ENCODE peak calls at places on chromosomes 3 and 15, in ten cellular contexts. One of them, this sample, is unnamed.

GRCh38 chr3:71495708-71496472 is 87.6 kb downstream of the FOXP1 start:
- DNase-seq in HS-5: peak
- DNase-seq in HFFc6: peak
- DNase-seq in upper lobe of right lung: no peak
- DNase-seq in CD8-positive, alpha-beta memory T cell: no peak
- DNase-seq in CD8-positive, alpha-beta T cell: no peak
- DNase-seq in foreskin fibroblast: peak
- DNase-seq in activated naive CD4-positive, alpha-beta T cell treated with anti-CD3 and anti-CD28 coated beads, Interleukin-2, amount 10 ng/mL, durations not matched to agents 7 days and 5 days: peak
- DNase-seq in hippocampal formation: no peak
- DNase-seq in HS-27A: peak
- DNase-seq in this sample: peak

GRCh38 chr3:106457278-106458210 is 588.7 kb upstream of the CBLB start:
- DNase-seq in HS-5: peak
- DNase-seq in CD8-positive, alpha-beta memory T cell: no peak
- DNase-seq in CD8-positive, alpha-beta T cell: no peak
- DNase-seq in HS-27A: peak
- DNase-seq in activated naive CD4-positive, alpha-beta T cell treated with anti-CD3 and anti-CD28 coated beads, Interleukin-2, amount 10 ng/mL, durations not matched to agents 7 days and 5 days: peak
- DNase-seq in upper lobe of right lung: no peak
- DNase-seq in foreskin fibroblast: peak
- DNase-seq in HFFc6: peak
- DNase-seq in hippocampal formation: peak
- DNase-seq in this sample: peak

GRCh38 chr15:90762109-90762508 is 45.0 kb downstream of the BLM start:
- DNase-seq in upper lobe of right lung: peak
- DNase-seq in CD8-positive, alpha-beta T cell: no peak
- DNase-seq in HS-5: no peak
- DNase-seq in hippocampal formation: no peak
- DNase-seq in HFFc6: no peak
- DNase-seq in foreskin fibroblast: peak
- DNase-seq in CD8-positive, alpha-beta memory T cell: no peak
- DNase-seq in activated naive CD4-positive, alpha-beta T cell treated with anti-CD3 and anti-CD28 coated beads, Interleukin-2, amount 10 ng/mL, durations not matched to agents 7 days and 5 days: no peak
- DNase-seq in HS-27A: no peak
- DNase-seq in this sample: peak

GRCh38 chr3:13718000-13718399 is 161.9 kb downstream of the WNT7A start:
- DNase-seq in HFFc6: no peak
- DNase-seq in upper lobe of right lung: peak
- DNase-seq in CD8-positive, alpha-beta memory T cell: no peak
- DNase-seq in hippocampal formation: no peak
- DNase-seq in activated naive CD4-positive, alpha-beta T cell treated with anti-CD3 and anti-CD28 coated beads, Interleukin-2, amount 10 ng/mL, durations not matched to agents 7 days and 5 days: no peak
- DNase-seq in HS-5: no peak
- DNase-seq in CD8-positive, alpha-beta T cell: no peak
- DNase-seq in foreskin fibroblast: no peak
- DNase-seq in HS-27A: no peak
- DNase-seq in this sample: peak

GRCh38 chr3:122415104-122415744 is 638 bp downstream of the WDR5B start:
- DNase-seq in hippocampal formation: no peak
- DNase-seq in upper lobe of right lung: no peak
- DNase-seq in CD8-positive, alpha-beta T cell: peak
- DNase-seq in CD8-positive, alpha-beta memory T cell: peak
- DNase-seq in HFFc6: peak
- DNase-seq in activated naive CD4-positive, alpha-beta T cell treated with anti-CD3 and anti-CD28 coated beads, Interleukin-2, amount 10 ng/mL, durations not matched to agents 7 days and 5 days: peak
- DNase-seq in foreskin fibroblast: peak
- DNase-seq in HS-27A: peak
- DNase-seq in HS-5: no peak
- DNase-seq in this sample: peak

GRCh38 chr3:185586644-185586964 is 509 bp downstream of the SENP2 start:
- DNase-seq in CD8-positive, alpha-beta memory T cell: no peak
- DNase-seq in hippocampal formation: no peak
- DNase-seq in activated naive CD4-positive, alpha-beta T cell treated with anti-CD3 and anti-CD28 coated beads, Interleukin-2, amount 10 ng/mL, durations not matched to agents 7 days and 5 days: no peak
- DNase-seq in CD8-positive, alpha-beta T cell: no peak
- DNase-seq in HS-27A: peak
- DNase-seq in HS-5: no peak
- DNase-seq in HFFc6: no peak
- DNase-seq in foreskin fibroblast: no peak
- DNase-seq in upper lobe of right lung: no peak
- DNase-seq in this sample: no peak

GRCh38 chr3:141485578-141486415 is 1.0 kb upstream of the RASA2 start:
- DNase-seq in HFFc6: peak
- DNase-seq in HS-5: peak
- DNase-seq in HS-27A: peak
- DNase-seq in CD8-positive, alpha-beta T cell: no peak
- DNase-seq in upper lobe of right lung: no peak
- DNase-seq in foreskin fibroblast: peak
- DNase-seq in CD8-positive, alpha-beta memory T cell: no peak
- DNase-seq in hippocampal formation: no peak
- DNase-seq in activated naive CD4-positive, alpha-beta T cell treated with anti-CD3 and anti-CD28 coated beads, Interleukin-2, amount 10 ng/mL, durations not matched to agents 7 days and 5 days: no peak
- DNase-seq in this sample: peak

GRCh38 chr15:27418729-27419128 is 447.7 kb downstream of the GABRG3 start:
- DNase-seq in upper lobe of right lung: no peak
- DNase-seq in HS-5: no peak
- DNase-seq in foreskin fibroblast: no peak
- DNase-seq in activated naive CD4-positive, alpha-beta T cell treated with anti-CD3 and anti-CD28 coated beads, Interleukin-2, amount 10 ng/mL, durations not matched to agents 7 days and 5 days: no peak
- DNase-seq in CD8-positive, alpha-beta T cell: no peak
- DNase-seq in hippocampal formation: no peak
- DNase-seq in HS-27A: no peak
- DNase-seq in CD8-positive, alpha-beta memory T cell: no peak
- DNase-seq in HFFc6: no peak
- DNase-seq in this sample: no peak

GRCh38 chr3:65689436-65689835 is 349.3 kb downstream of the MAGI1 start:
- DNase-seq in CD8-positive, alpha-beta memory T cell: no peak
- DNase-seq in HS-27A: no peak
- DNase-seq in hippocampal formation: no peak
- DNase-seq in HFFc6: no peak
- DNase-seq in HS-5: no peak
- DNase-seq in foreskin fibroblast: no peak
- DNase-seq in CD8-positive, alpha-beta T cell: no peak
- DNase-seq in upper lobe of right lung: no peak
- DNase-seq in activated naive CD4-positive, alpha-beta T cell treated with anti-CD3 and anti-CD28 coated beads, Interleukin-2, amount 10 ng/mL, durations not matched to agents 7 days and 5 days: no peak
- DNase-seq in this sample: no peak

GRCh38 chr15:39837454-39837853 is 54.8 kb upstream of the FSIP1 start:
- DNase-seq in CD8-positive, alpha-beta memory T cell: no peak
- DNase-seq in HS-5: no peak
- DNase-seq in HS-27A: no peak
- DNase-seq in activated naive CD4-positive, alpha-beta T cell treated with anti-CD3 and anti-CD28 coated beads, Interleukin-2, amount 10 ng/mL, durations not matched to agents 7 days and 5 days: no peak
- DNase-seq in upper lobe of right lung: no peak
- DNase-seq in hippocampal formation: no peak
- DNase-seq in HFFc6: no peak
- DNase-seq in foreskin fibroblast: no peak
- DNase-seq in CD8-positive, alpha-beta T cell: no peak
- DNase-seq in this sample: no peak

GRCh38 chr3:89440351-89440750 is 332.9 kb downstream of the EPHA3 start:
- DNase-seq in activated naive CD4-positive, alpha-beta T cell treated with anti-CD3 and anti-CD28 coated beads, Interleukin-2, amount 10 ng/mL, durations not matched to agents 7 days and 5 days: no peak
- DNase-seq in CD8-positive, alpha-beta T cell: no peak
- DNase-seq in HFFc6: no peak
- DNase-seq in upper lobe of right lung: no peak
- DNase-seq in HS-5: no peak
- DNase-seq in hippocampal formation: no peak
- DNase-seq in foreskin fibroblast: no peak
- DNase-seq in HS-27A: no peak
- DNase-seq in CD8-positive, alpha-beta memory T cell: no peak
- DNase-seq in this sample: no peak

GRCh38 chr3:14602006-14602803 is 49.4 kb upstream of the CCDC174 start:
- DNase-seq in HS-5: no peak
- DNase-seq in activated naive CD4-positive, alpha-beta T cell treated with anti-CD3 and anti-CD28 coated beads, Interleukin-2, amount 10 ng/mL, durations not matched to agents 7 days and 5 days: no peak
- DNase-seq in foreskin fibroblast: no peak
- DNase-seq in HS-27A: no peak
- DNase-seq in CD8-positive, alpha-beta memory T cell: no peak
- DNase-seq in CD8-positive, alpha-beta T cell: no peak
- DNase-seq in HFFc6: no peak
- DNase-seq in upper lobe of right lung: no peak
- DNase-seq in hippocampal formation: no peak
- DNase-seq in this sample: no peak

GRCh38 chr3:1348547-1348946 is 255.7 kb downstream of the CNTN6 start:
- DNase-seq in HS-27A: no peak
- DNase-seq in CD8-positive, alpha-beta T cell: no peak
- DNase-seq in CD8-positive, alpha-beta memory T cell: no peak
- DNase-seq in activated naive CD4-positive, alpha-beta T cell treated with anti-CD3 and anti-CD28 coated beads, Interleukin-2, amount 10 ng/mL, durations not matched to agents 7 days and 5 days: no peak
- DNase-seq in HS-5: no peak
- DNase-seq in foreskin fibroblast: peak
- DNase-seq in HFFc6: no peak
- DNase-seq in hippocampal formation: no peak
- DNase-seq in upper lobe of right lung: no peak
- DNase-seq in this sample: no peak

GRCh38 chr3:195072916-195073564 is 197.9 kb downstream of the XXYLT1 start:
- DNase-seq in hippocampal formation: no peak
- DNase-seq in CD8-positive, alpha-beta T cell: no peak
- DNase-seq in HS-5: no peak
- DNase-seq in CD8-positive, alpha-beta memory T cell: no peak
- DNase-seq in HS-27A: no peak
- DNase-seq in activated naive CD4-positive, alpha-beta T cell treated with anti-CD3 and anti-CD28 coated beads, Interleukin-2, amount 10 ng/mL, durations not matched to agents 7 days and 5 days: no peak
- DNase-seq in upper lobe of right lung: peak
- DNase-seq in foreskin fibroblast: no peak
- DNase-seq in HFFc6: no peak
- DNase-seq in this sample: no peak

GRCh38 chr15:33086500-33087141 is 107.9 kb downstream of the FMN1 start:
- DNase-seq in CD8-positive, alpha-beta T cell: no peak
- DNase-seq in activated naive CD4-positive, alpha-beta T cell treated with anti-CD3 and anti-CD28 coated beads, Interleukin-2, amount 10 ng/mL, durations not matched to agents 7 days and 5 days: no peak
- DNase-seq in HS-27A: no peak
- DNase-seq in CD8-positive, alpha-beta memory T cell: no peak
- DNase-seq in upper lobe of right lung: no peak
- DNase-seq in HS-5: no peak
- DNase-seq in foreskin fibroblast: peak
- DNase-seq in hippocampal formation: peak
- DNase-seq in HFFc6: peak
- DNase-seq in this sample: peak

GRCh38 chr15:65368300-65368617 is 9.5 kb downstream of the IGDCC3 start:
- DNase-seq in upper lobe of right lung: peak
- DNase-seq in HS-27A: no peak
- DNase-seq in hippocampal formation: peak
- DNase-seq in CD8-positive, alpha-beta memory T cell: no peak
- DNase-seq in foreskin fibroblast: no peak
- DNase-seq in CD8-positive, alpha-beta T cell: no peak
- DNase-seq in HS-5: no peak
- DNase-seq in HFFc6: no peak
- DNase-seq in activated naive CD4-positive, alpha-beta T cell treated with anti-CD3 and anti-CD28 coated beads, Interleukin-2, amount 10 ng/mL, durations not matched to agents 7 days and 5 days: no peak
- DNase-seq in this sample: no peak

GRCh38 chr3:64871237-64871636 is 183.4 kb upstream of the ADAMTS9 start:
- DNase-seq in HS-5: no peak
- DNase-seq in foreskin fibroblast: no peak
- DNase-seq in upper lobe of right lung: no peak
- DNase-seq in hippocampal formation: no peak
- DNase-seq in activated naive CD4-positive, alpha-beta T cell treated with anti-CD3 and anti-CD28 coated beads, Interleukin-2, amount 10 ng/mL, durations not matched to agents 7 days and 5 days: no peak
- DNase-seq in CD8-positive, alpha-beta memory T cell: no peak
- DNase-seq in HFFc6: no peak
- DNase-seq in CD8-positive, alpha-beta T cell: no peak
- DNase-seq in HS-27A: no peak
- DNase-seq in this sample: no peak

This sample was measured in GM03348.